ENCODE peak calls at places on chromosomes 16 and 17, in eight cellular contexts. One of them, this sample, is unnamed.

GRCh38 chr16:89560413-89561194 is at the start of gene RPL13:
- DNase-seq in GM20000: peak; percentile 99
- DNase-seq in stimulated activated CD4-positive, alpha-beta T cell treated with anti-CD3 and anti-CD28 coated beads, Interleukin-15, amount 100 ng/mL, for 1 hour: peak; percentile 84
- DNase-seq in left kidney: peak; percentile 99
- DNase-seq in NCI-H510A treated with DMSO at 0.1 percent for 48 hours: peak; percentile 70
- DNase-seq in IMR-90: peak; percentile 94
- DNase-seq in T-helper 2 cell: peak; percentile 85
- DNase-seq in SW 1271: peak; percentile 90
- DNase-seq in this sample: peak; percentile 97

GRCh38 chr17:49035470-49036269 is 38.5 kb downstream of the IGF2BP1 start:
- DNase-seq in NCI-H510A treated with DMSO at 0.1 percent for 48 hours: peak; percentile 49
- DNase-seq in SW 1271: no peak
- DNase-seq in left kidney: peak; percentile 84
- DNase-seq in T-helper 2 cell: no peak
- DNase-seq in IMR-90: peak; percentile 17
- DNase-seq in stimulated activated CD4-positive, alpha-beta T cell treated with anti-CD3 and anti-CD28 coated beads, Interleukin-15, amount 100 ng/mL, for 1 hour: peak; percentile 18
- DNase-seq in GM20000: peak; percentile 70
- DNase-seq in this sample: peak; percentile 75

GRCh38 chr16:80015566-80015965 is 415.0 kb upstream of the MAF start:
- DNase-seq in T-helper 2 cell: no peak
- DNase-seq in left kidney: no peak
- DNase-seq in IMR-90: peak; percentile 2
- DNase-seq in GM20000: no peak
- DNase-seq in SW 1271: no peak
- DNase-seq in stimulated activated CD4-positive, alpha-beta T cell treated with anti-CD3 and anti-CD28 coated beads, Interleukin-15, amount 100 ng/mL, for 1 hour: no peak
- DNase-seq in NCI-H510A treated with DMSO at 0.1 percent for 48 hours: no peak
- DNase-seq in this sample: no peak

GRCh38 chr17:2952174-2952845 is 111.1 kb downstream of the OR1D5 start:
- DNase-seq in NCI-H510A treated with DMSO at 0.1 percent for 48 hours: no peak
- DNase-seq in left kidney: peak; percentile 58
- DNase-seq in SW 1271: no peak
- DNase-seq in stimulated activated CD4-positive, alpha-beta T cell treated with anti-CD3 and anti-CD28 coated beads, Interleukin-15, amount 100 ng/mL, for 1 hour: no peak
- DNase-seq in IMR-90: no peak
- DNase-seq in GM20000: no peak
- DNase-seq in T-helper 2 cell: no peak
- DNase-seq in this sample: no peak

GRCh38 chr17:57284984-57285646 is 28.8 kb downstream of the MSI2 start:
- DNase-seq in T-helper 2 cell: no peak
- DNase-seq in IMR-90: no peak
- DNase-seq in GM20000: peak; percentile 56
- DNase-seq in SW 1271: no peak
- DNase-seq in NCI-H510A treated with DMSO at 0.1 percent for 48 hours: no peak
- DNase-seq in left kidney: peak; percentile 45
- DNase-seq in stimulated activated CD4-positive, alpha-beta T cell treated with anti-CD3 and anti-CD28 coated beads, Interleukin-15, amount 100 ng/mL, for 1 hour: no peak
- DNase-seq in this sample: peak; percentile 72

GRCh38 chr17:31740611-31741082 is 118.4 kb downstream of the COPRS start:
- DNase-seq in stimulated activated CD4-positive, alpha-beta T cell treated with anti-CD3 and anti-CD28 coated beads, Interleukin-15, amount 100 ng/mL, for 1 hour: no peak
- DNase-seq in GM20000: no peak
- DNase-seq in IMR-90: peak; percentile 91
- DNase-seq in NCI-H510A treated with DMSO at 0.1 percent for 48 hours: no peak
- DNase-seq in left kidney: no peak
- DNase-seq in T-helper 2 cell: no peak
- DNase-seq in SW 1271: no peak
- DNase-seq in this sample: no peak

GRCh38 chr16:81612351-81613170 is 166.5 kb upstream of the PLCG2 start:
- DNase-seq in NCI-H510A treated with DMSO at 0.1 percent for 48 hours: no peak
- DNase-seq in GM20000: no peak
- DNase-seq in SW 1271: no peak
- DNase-seq in left kidney: no peak
- DNase-seq in T-helper 2 cell: no peak
- DNase-seq in stimulated activated CD4-positive, alpha-beta T cell treated with anti-CD3 and anti-CD28 coated beads, Interleukin-15, amount 100 ng/mL, for 1 hour: no peak
- DNase-seq in IMR-90: no peak
- DNase-seq in this sample: no peak

GRCh38 chr16:18049454-18050133 is 286.9 kb downstream of the NPIPA8 start:
- DNase-seq in stimulated activated CD4-positive, alpha-beta T cell treated with anti-CD3 and anti-CD28 coated beads, Interleukin-15, amount 100 ng/mL, for 1 hour: no peak
- DNase-seq in SW 1271: no peak
- DNase-seq in GM20000: no peak
- DNase-seq in NCI-H510A treated with DMSO at 0.1 percent for 48 hours: no peak
- DNase-seq in T-helper 2 cell: no peak
- DNase-seq in left kidney: peak; percentile 15
- DNase-seq in IMR-90: no peak
- DNase-seq in this sample: no peak

GRCh38 chr17:57928898-57929297 is 26.3 kb downstream of the CUEDC1 start:
- DNase-seq in IMR-90: no peak
- DNase-seq in GM20000: no peak
- DNase-seq in stimulated activated CD4-positive, alpha-beta T cell treated with anti-CD3 and anti-CD28 coated beads, Interleukin-15, amount 100 ng/mL, for 1 hour: no peak
- DNase-seq in NCI-H510A treated with DMSO at 0.1 percent for 48 hours: no peak
- DNase-seq in T-helper 2 cell: no peak
- DNase-seq in SW 1271: no peak
- DNase-seq in left kidney: no peak
- DNase-seq in this sample: no peak

GRCh38 chr16:24208710-24209109 is 47.4 kb upstream of the CACNG3 start:
- DNase-seq in SW 1271: no peak
- DNase-seq in IMR-90: no peak
- DNase-seq in NCI-H510A treated with DMSO at 0.1 percent for 48 hours: no peak
- DNase-seq in T-helper 2 cell: no peak
- DNase-seq in stimulated activated CD4-positive, alpha-beta T cell treated with anti-CD3 and anti-CD28 coated beads, Interleukin-15, amount 100 ng/mL, for 1 hour: no peak
- DNase-seq in left kidney: peak; percentile 62
- DNase-seq in GM20000: no peak
- DNase-seq in this sample: no peak

GRCh38 chr16:49596119-49596518 is 222.5 kb downstream of the C16orf78 start:
- DNase-seq in IMR-90: peak; percentile 15
- DNase-seq in SW 1271: no peak
- DNase-seq in left kidney: peak; percentile 62
- DNase-seq in T-helper 2 cell: no peak
- DNase-seq in GM20000: no peak
- DNase-seq in NCI-H510A treated with DMSO at 0.1 percent for 48 hours: no peak
- DNase-seq in stimulated activated CD4-positive, alpha-beta T cell treated with anti-CD3 and anti-CD28 coated beads, Interleukin-15, amount 100 ng/mL, for 1 hour: no peak
- DNase-seq in this sample: no peak

GRCh38 chr17:6191405-6192095 is 121.4 kb downstream of the WSCD1 start:
- DNase-seq in stimulated activated CD4-positive, alpha-beta T cell treated with anti-CD3 and anti-CD28 coated beads, Interleukin-15, amount 100 ng/mL, for 1 hour: no peak
- DNase-seq in left kidney: no peak
- DNase-seq in SW 1271: no peak
- DNase-seq in GM20000: no peak
- DNase-seq in T-helper 2 cell: no peak
- DNase-seq in IMR-90: no peak
- DNase-seq in NCI-H510A treated with DMSO at 0.1 percent for 48 hours: no peak
- DNase-seq in this sample: no peak

GRCh38 chr16:65069090-65069489 is 52.8 kb downstream of the CDH11 start:
- DNase-seq in IMR-90: peak; percentile 97
- DNase-seq in left kidney: no peak
- DNase-seq in NCI-H510A treated with DMSO at 0.1 percent for 48 hours: no peak
- DNase-seq in stimulated activated CD4-positive, alpha-beta T cell treated with anti-CD3 and anti-CD28 coated beads, Interleukin-15, amount 100 ng/mL, for 1 hour: no peak
- DNase-seq in SW 1271: no peak
- DNase-seq in T-helper 2 cell: no peak
- DNase-seq in GM20000: no peak
- DNase-seq in this sample: no peak

GRCh38 chr16:81106826-81107503 is 10.8 kb upstream of the GCSH start:
- DNase-seq in NCI-H510A treated with DMSO at 0.1 percent for 48 hours: no peak
- DNase-seq in GM20000: no peak
- DNase-seq in IMR-90: no peak
- DNase-seq in left kidney: no peak
- DNase-seq in stimulated activated CD4-positive, alpha-beta T cell treated with anti-CD3 and anti-CD28 coated beads, Interleukin-15, amount 100 ng/mL, for 1 hour: no peak
- DNase-seq in T-helper 2 cell: no peak
- DNase-seq in SW 1271: no peak
- DNase-seq in this sample: no peak

GRCh38 chr17:27647755-27648154 is 16.8 kb downstream of the LGALS9 start:
- DNase-seq in left kidney: no peak
- DNase-seq in stimulated activated CD4-positive, alpha-beta T cell treated with anti-CD3 and anti-CD28 coated beads, Interleukin-15, amount 100 ng/mL, for 1 hour: no peak
- DNase-seq in GM20000: no peak
- DNase-seq in NCI-H510A treated with DMSO at 0.1 percent for 48 hours: no peak
- DNase-seq in T-helper 2 cell: no peak
- DNase-seq in IMR-90: no peak
- DNase-seq in SW 1271: no peak
- DNase-seq in this sample: no peak

GRCh38 chr17:75517277-75517865 is 1.0 kb downstream of the TSEN54 start:
- DNase-seq in stimulated activated CD4-positive, alpha-beta T cell treated with anti-CD3 and anti-CD28 coated beads, Interleukin-15, amount 100 ng/mL, for 1 hour: no peak
- DNase-seq in T-helper 2 cell: no peak
- DNase-seq in SW 1271: peak; percentile 17
- DNase-seq in GM20000: no peak
- DNase-seq in NCI-H510A treated with DMSO at 0.1 percent for 48 hours: peak; percentile 28
- DNase-seq in IMR-90: no peak
- DNase-seq in left kidney: no peak
- DNase-seq in this sample: peak; percentile 77

GRCh38 chr16:53457670-53458069 is 23.4 kb downstream of the RBL2 start:
- DNase-seq in T-helper 2 cell: no peak
- DNase-seq in NCI-H510A treated with DMSO at 0.1 percent for 48 hours: no peak
- DNase-seq in IMR-90: no peak
- DNase-seq in GM20000: peak; percentile 75
- DNase-seq in left kidney: no peak
- DNase-seq in stimulated activated CD4-positive, alpha-beta T cell treated with anti-CD3 and anti-CD28 coated beads, Interleukin-15, amount 100 ng/mL, for 1 hour: peak; percentile 3
- DNase-seq in SW 1271: no peak
- DNase-seq in this sample: peak; percentile 86

GRCh38 chr17:44308320-44308818 is at the start of gene RUNDC3A:
- DNase-seq in stimulated activated CD4-positive, alpha-beta T cell treated with anti-CD3 and anti-CD28 coated beads, Interleukin-15, amount 100 ng/mL, for 1 hour: peak; percentile 83
- DNase-seq in GM20000: peak; percentile 92
- DNase-seq in NCI-H510A treated with DMSO at 0.1 percent for 48 hours: peak; percentile 83
- DNase-seq in SW 1271: peak; percentile 39
- DNase-seq in IMR-90: peak; percentile 69
- DNase-seq in T-helper 2 cell: peak; percentile 76
- DNase-seq in left kidney: peak; percentile 96
- DNase-seq in this sample: peak; percentile 94

GRCh38 chr16:83733301-83733700 is 74.5 kb upstream of the HSBP1 start:
- DNase-seq in GM20000: no peak
- DNase-seq in T-helper 2 cell: no peak
- DNase-seq in SW 1271: no peak
- DNase-seq in NCI-H510A treated with DMSO at 0.1 percent for 48 hours: peak; percentile 91
- DNase-seq in IMR-90: peak; percentile 68
- DNase-seq in stimulated activated CD4-positive, alpha-beta T cell treated with anti-CD3 and anti-CD28 coated beads, Interleukin-15, amount 100 ng/mL, for 1 hour: no peak
- DNase-seq in left kidney: peak; percentile 17
- DNase-seq in this sample: no peak

GRCh38 chr17:80524150-80524712 is 20.4 kb upstream of the RPTOR start:
- DNase-seq in stimulated activated CD4-positive, alpha-beta T cell treated with anti-CD3 and anti-CD28 coated beads, Interleukin-15, amount 100 ng/mL, for 1 hour: no peak
- DNase-seq in GM20000: no peak
- DNase-seq in NCI-H510A treated with DMSO at 0.1 percent for 48 hours: no peak
- DNase-seq in SW 1271: no peak
- DNase-seq in T-helper 2 cell: no peak
- DNase-seq in left kidney: no peak
- DNase-seq in IMR-90: no peak
- DNase-seq in this sample: no peak

GRCh38 chr16:30335598-30336474 is 19.3 kb downstream of the CD2BP2 start:
- DNase-seq in left kidney: peak; percentile 26
- DNase-seq in T-helper 2 cell: no peak
- DNase-seq in SW 1271: peak; percentile 55
- DNase-seq in GM20000: no peak
- DNase-seq in IMR-90: no peak
- DNase-seq in NCI-H510A treated with DMSO at 0.1 percent for 48 hours: peak; percentile 55
- DNase-seq in stimulated activated CD4-positive, alpha-beta T cell treated with anti-CD3 and anti-CD28 coated beads, Interleukin-15, amount 100 ng/mL, for 1 hour: no peak
- DNase-seq in this sample: peak; percentile 75

GRCh38 chr17:40545660-40546059 is 19.6 kb downstream of the CCR7 start:
- DNase-seq in left kidney: no peak
- DNase-seq in IMR-90: no peak
- DNase-seq in SW 1271: no peak
- DNase-seq in T-helper 2 cell: no peak
- DNase-seq in stimulated activated CD4-positive, alpha-beta T cell treated with anti-CD3 and anti-CD28 coated beads, Interleukin-15, amount 100 ng/mL, for 1 hour: no peak
- DNase-seq in GM20000: no peak
- DNase-seq in NCI-H510A treated with DMSO at 0.1 percent for 48 hours: no peak
- DNase-seq in this sample: peak; percentile 58

GRCh38 chr17:57294629-57295501 is 38.5 kb downstream of the MSI2 start:
- DNase-seq in left kidney: peak; percentile 45
- DNase-seq in GM20000: no peak
- DNase-seq in stimulated activated CD4-positive, alpha-beta T cell treated with anti-CD3 and anti-CD28 coated beads, Interleukin-15, amount 100 ng/mL, for 1 hour: no peak
- DNase-seq in IMR-90: peak; percentile 41
- DNase-seq in NCI-H510A treated with DMSO at 0.1 percent for 48 hours: peak; percentile 90
- DNase-seq in T-helper 2 cell: no peak
- DNase-seq in SW 1271: no peak
- DNase-seq in this sample: no peak

GRCh38 chr17:7932483-7932891 is 481 bp downstream of the CNTROB start:
- DNase-seq in IMR-90: peak; percentile 21
- DNase-seq in left kidney: peak; percentile 60
- DNase-seq in stimulated activated CD4-positive, alpha-beta T cell treated with anti-CD3 and anti-CD28 coated beads, Interleukin-15, amount 100 ng/mL, for 1 hour: no peak
- DNase-seq in SW 1271: peak; percentile 41
- DNase-seq in T-helper 2 cell: no peak
- DNase-seq in NCI-H510A treated with DMSO at 0.1 percent for 48 hours: peak; percentile 71
- DNase-seq in GM20000: no peak
- DNase-seq in this sample: peak; percentile 65

GRCh38 chr17:72603346-72604242 is 482.8 kb downstream of the SOX9 start:
- DNase-seq in T-helper 2 cell: no peak
- DNase-seq in left kidney: no peak
- DNase-seq in NCI-H510A treated with DMSO at 0.1 percent for 48 hours: no peak
- DNase-seq in SW 1271: no peak
- DNase-seq in stimulated activated CD4-positive, alpha-beta T cell treated with anti-CD3 and anti-CD28 coated beads, Interleukin-15, amount 100 ng/mL, for 1 hour: no peak
- DNase-seq in IMR-90: peak; percentile 87
- DNase-seq in GM20000: no peak
- DNase-seq in this sample: no peak

GRCh38 chr17:74677558-74678466 is 34.9 kb downstream of the CD300LF start:
- DNase-seq in stimulated activated CD4-positive, alpha-beta T cell treated with anti-CD3 and anti-CD28 coated beads, Interleukin-15, amount 100 ng/mL, for 1 hour: no peak
- DNase-seq in NCI-H510A treated with DMSO at 0.1 percent for 48 hours: peak; percentile 88
- DNase-seq in T-helper 2 cell: no peak
- DNase-seq in IMR-90: peak; percentile 2
- DNase-seq in GM20000: no peak
- DNase-seq in SW 1271: no peak
- DNase-seq in left kidney: peak; percentile 30
- DNase-seq in this sample: peak; percentile 61

GRCh38 chr17:26818736-26819135 is 475.2 kb upstream of the WSB1 start:
- DNase-seq in GM20000: no peak
- DNase-seq in SW 1271: no peak
- DNase-seq in left kidney: peak; percentile 25
- DNase-seq in stimulated activated CD4-positive, alpha-beta T cell treated with anti-CD3 and anti-CD28 coated beads, Interleukin-15, amount 100 ng/mL, for 1 hour: no peak
- DNase-seq in T-helper 2 cell: no peak
- DNase-seq in NCI-H510A treated with DMSO at 0.1 percent for 48 hours: no peak
- DNase-seq in IMR-90: peak; percentile 47
- DNase-seq in this sample: no peak

GRCh38 chr17:82913304-82914043 is 73.7 kb upstream of the ZNF750 start:
- DNase-seq in SW 1271: no peak
- DNase-seq in GM20000: no peak
- DNase-seq in T-helper 2 cell: no peak
- DNase-seq in NCI-H510A treated with DMSO at 0.1 percent for 48 hours: peak; percentile 8
- DNase-seq in IMR-90: no peak
- DNase-seq in left kidney: peak; percentile 45
- DNase-seq in stimulated activated CD4-positive, alpha-beta T cell treated with anti-CD3 and anti-CD28 coated beads, Interleukin-15, amount 100 ng/mL, for 1 hour: no peak
- DNase-seq in this sample: no peak

GRCh38 chr17:63819585-63820537 is 7.4 kb upstream of the PSMC5 start:
- DNase-seq in T-helper 2 cell: no peak
- DNase-seq in GM20000: no peak
- DNase-seq in stimulated activated CD4-positive, alpha-beta T cell treated with anti-CD3 and anti-CD28 coated beads, Interleukin-15, amount 100 ng/mL, for 1 hour: no peak
- DNase-seq in NCI-H510A treated with DMSO at 0.1 percent for 48 hours: no peak
- DNase-seq in left kidney: no peak
- DNase-seq in IMR-90: no peak
- DNase-seq in SW 1271: no peak
- DNase-seq in this sample: no peak

GRCh38 chr16:67180166-67180565 is 3.6 kb downstream of the MATCAP1 start:
- DNase-seq in stimulated activated CD4-positive, alpha-beta T cell treated with anti-CD3 and anti-CD28 coated beads, Interleukin-15, amount 100 ng/mL, for 1 hour: no peak
- DNase-seq in NCI-H510A treated with DMSO at 0.1 percent for 48 hours: no peak
- DNase-seq in IMR-90: no peak
- DNase-seq in T-helper 2 cell: no peak
- DNase-seq in SW 1271: no peak
- DNase-seq in left kidney: no peak
- DNase-seq in GM20000: no peak
- DNase-seq in this sample: no peak